ENCODE peak calls at places on chromosomes 2 and 18, in seven cellular contexts. One of them, this sample, is unnamed.
A peak's percentile ranks its signal among the peaks of the same experiment; 100 is the strongest.

GRCh38 chr18:31161757-31162418 is 768 bp downstream of the DSC1 start:
- DNase-seq in mesenchymal stem cell: no peak
- DNase-seq in PC-9: no peak
- DNase-seq in neural progenitor cell: no peak
- DNase-seq in H1: no peak
- DNase-seq in breast epithelium: no peak
- DNase-seq in HCT116: no peak
- DNase-seq in this sample: no peak

GRCh38 chr2:137252934-137253333 is 487.6 kb downstream of the THSD7B start:
- DNase-seq in mesenchymal stem cell: no peak
- DNase-seq in PC-9: no peak
- DNase-seq in neural progenitor cell: no peak
- DNase-seq in H1: no peak
- DNase-seq in breast epithelium: no peak
- DNase-seq in HCT116: no peak
- DNase-seq in this sample: no peak

GRCh38 chr2:27705851-27706622 is 42.3 kb downstream of the SLC4A1AP start:
- DNase-seq in mesenchymal stem cell: peak; percentile 89
- DNase-seq in PC-9: peak; percentile 98
- DNase-seq in neural progenitor cell: no peak
- DNase-seq in H1: no peak
- DNase-seq in breast epithelium: peak; percentile 87
- DNase-seq in HCT116: peak; percentile 80
- DNase-seq in this sample: peak; percentile 82

GRCh38 chr2:91477731-91478672 is 2786.5 kb downstream of the RPIA start:
- DNase-seq in mesenchymal stem cell: peak; percentile 27
- DNase-seq in PC-9: no peak
- DNase-seq in neural progenitor cell: peak; percentile 12
- DNase-seq in H1: peak; percentile 91
- DNase-seq in breast epithelium: no peak
- DNase-seq in HCT116: no peak
- DNase-seq in this sample: peak; percentile 76

GRCh38 chr2:223363085-223363484 is 239.1 kb downstream of the SCG2 start:
- DNase-seq in mesenchymal stem cell: no peak
- DNase-seq in PC-9: no peak
- DNase-seq in neural progenitor cell: no peak
- DNase-seq in H1: no peak
- DNase-seq in breast epithelium: no peak
- DNase-seq in HCT116: no peak
- DNase-seq in this sample: no peak

GRCh38 chr2:189179607-189179979 is at the start of gene COL5A2:
- DNase-seq in mesenchymal stem cell: peak; percentile 94
- DNase-seq in PC-9: no peak
- DNase-seq in neural progenitor cell: peak; percentile 56
- DNase-seq in H1: no peak
- DNase-seq in breast epithelium: peak; percentile 25
- DNase-seq in HCT116: no peak
- DNase-seq in this sample: no peak

GRCh38 chr2:62410015-62410453 is 96.0 kb downstream of the TMEM17 start:
- DNase-seq in mesenchymal stem cell: no peak
- DNase-seq in PC-9: no peak
- DNase-seq in neural progenitor cell: peak; percentile 57
- DNase-seq in H1: no peak
- DNase-seq in breast epithelium: no peak
- DNase-seq in HCT116: no peak
- DNase-seq in this sample: no peak

GRCh38 chr2:149768320-149768799 is 180.8 kb upstream of the MMADHC start:
- DNase-seq in mesenchymal stem cell: peak; percentile 30
- DNase-seq in PC-9: peak; percentile 49
- DNase-seq in neural progenitor cell: no peak
- DNase-seq in H1: no peak
- DNase-seq in breast epithelium: no peak
- DNase-seq in HCT116: no peak
- DNase-seq in this sample: no peak

GRCh38 chr2:65453916-65454315 is 21.5 kb upstream of the SPRED2 start:
- DNase-seq in mesenchymal stem cell: no peak
- DNase-seq in PC-9: peak; percentile 98
- DNase-seq in neural progenitor cell: no peak
- DNase-seq in H1: no peak
- DNase-seq in breast epithelium: peak; percentile 29
- DNase-seq in HCT116: no peak
- DNase-seq in this sample: no peak

GRCh38 chr18:8703781-8704301 is 1.5 kb upstream of the MTCL1 start:
- DNase-seq in mesenchymal stem cell: no peak
- DNase-seq in PC-9: no peak
- DNase-seq in neural progenitor cell: no peak
- DNase-seq in H1: no peak
- DNase-seq in breast epithelium: no peak
- DNase-seq in HCT116: no peak
- DNase-seq in this sample: no peak

GRCh38 chr2:133143649-133144048 is 424.6 kb downstream of the NCKAP5 start:
- DNase-seq in mesenchymal stem cell: no peak
- DNase-seq in PC-9: no peak
- DNase-seq in neural progenitor cell: no peak
- DNase-seq in H1: no peak
- DNase-seq in breast epithelium: no peak
- DNase-seq in HCT116: no peak
- DNase-seq in this sample: no peak

GRCh38 chr2:227817940-227818568 is 4.4 kb downstream of the CCL20 start:
- DNase-seq in mesenchymal stem cell: peak; percentile 100
- DNase-seq in PC-9: peak; percentile 100
- DNase-seq in neural progenitor cell: peak; percentile 10
- DNase-seq in H1: no peak
- DNase-seq in breast epithelium: peak; percentile 84
- DNase-seq in HCT116: peak; percentile 99
- DNase-seq in this sample: peak; percentile 99

GRCh38 chr2:100104718-100105677 is 37.4 kb downstream of the AFF3 start:
- DNase-seq in mesenchymal stem cell: peak; percentile 56
- DNase-seq in PC-9: no peak
- DNase-seq in neural progenitor cell: peak; percentile 85
- DNase-seq in H1: peak; percentile 59
- DNase-seq in breast epithelium: no peak
- DNase-seq in HCT116: no peak
- DNase-seq in this sample: no peak

GRCh38 chr2:36356199-36356989 is 816 bp downstream of the CRIM1 start:
- DNase-seq in mesenchymal stem cell: peak; percentile 67
- DNase-seq in PC-9: peak; percentile 44
- DNase-seq in neural progenitor cell: peak; percentile 75
- DNase-seq in H1: peak; percentile 72
- DNase-seq in breast epithelium: peak; percentile 51
- DNase-seq in HCT116: no peak
- DNase-seq in this sample: peak; percentile 69

GRCh38 chr18:5294113-5294617 is 1.4 kb downstream of the ZBTB14 start:
- DNase-seq in mesenchymal stem cell: no peak
- DNase-seq in PC-9: no peak
- DNase-seq in neural progenitor cell: no peak
- DNase-seq in H1: no peak
- DNase-seq in breast epithelium: peak; percentile 39
- DNase-seq in HCT116: no peak
- DNase-seq in this sample: no peak

GRCh38 chr18:52408800-52409302 is 68.9 kb downstream of the DCC start:
- DNase-seq in mesenchymal stem cell: no peak
- DNase-seq in PC-9: no peak
- DNase-seq in neural progenitor cell: no peak
- DNase-seq in H1: no peak
- DNase-seq in breast epithelium: no peak
- DNase-seq in HCT116: no peak
- DNase-seq in this sample: no peak

GRCh38 chr18:35941299-35941698 is 31.2 kb upstream of the RMP24 start:
- DNase-seq in mesenchymal stem cell: no peak
- DNase-seq in PC-9: no peak
- DNase-seq in neural progenitor cell: no peak
- DNase-seq in H1: no peak
- DNase-seq in breast epithelium: no peak
- DNase-seq in HCT116: no peak
- DNase-seq in this sample: no peak

GRCh38 chr2:105738658-105739051 is 6.1 kb upstream of the NCK2 start:
- DNase-seq in mesenchymal stem cell: no peak
- DNase-seq in PC-9: no peak
- DNase-seq in neural progenitor cell: no peak
- DNase-seq in H1: no peak
- DNase-seq in breast epithelium: no peak
- DNase-seq in HCT116: no peak
- DNase-seq in this sample: no peak

GRCh38 chr18:49050462-49050861 is 99.7 kb upstream of the SMAD7 start:
- DNase-seq in mesenchymal stem cell: no peak
- DNase-seq in PC-9: no peak
- DNase-seq in neural progenitor cell: no peak
- DNase-seq in H1: no peak
- DNase-seq in breast epithelium: no peak
- DNase-seq in HCT116: no peak
- DNase-seq in this sample: no peak
- H3K4me1 ChIP-seq in mesenchymal stem cell: peaks cover 15% of the 10 kb centered on the region
- H3K4me1 ChIP-seq in PC-9: peaks cover 31% of the 10 kb centered on the region
- H3K4me1 ChIP-seq in neural progenitor cell: peaks cover 3% of the 10 kb centered on the region
- H3K4me1 ChIP-seq in H1: peaks cover 15% of the 10 kb centered on the region
- H3K4me1 ChIP-seq in breast epithelium: no peaks in the 10 kb centered on the region
- H3K4me1 ChIP-seq in HCT116: no peaks in the 10 kb centered on the region
- H3K4me1 ChIP-seq in this sample: no peaks in the 10 kb centered on the region

DNA sequence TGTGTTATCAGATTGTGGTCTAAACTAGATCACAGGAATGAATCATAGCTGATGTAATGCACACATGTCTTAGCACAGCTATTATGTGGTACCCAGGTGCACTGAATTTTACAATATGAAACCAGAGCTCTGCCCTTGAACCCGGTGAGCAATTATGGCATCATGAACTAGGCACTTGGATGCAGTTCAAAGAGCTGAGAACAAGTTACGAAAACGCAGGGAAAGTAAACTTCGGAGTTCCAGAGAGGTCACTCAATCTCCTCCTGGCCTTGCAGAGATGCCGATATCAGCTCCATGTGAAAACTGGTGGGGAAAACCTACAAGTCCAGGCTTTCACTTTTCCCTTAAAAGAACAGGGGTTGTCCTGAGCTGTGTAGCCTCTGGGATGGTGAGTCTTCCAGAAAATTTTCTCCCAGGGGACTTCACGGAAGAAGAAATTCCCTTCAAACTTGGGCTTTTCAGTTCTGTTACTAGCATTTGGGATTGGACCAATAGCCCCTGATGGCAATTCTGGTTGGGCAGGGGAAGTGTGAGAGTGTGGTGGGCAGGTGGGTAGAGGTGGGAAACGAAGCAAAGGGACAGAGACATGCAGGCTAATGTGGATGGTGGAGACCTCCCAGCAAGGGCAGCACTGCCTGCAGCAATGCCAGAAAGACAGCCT is 71.1 kb upstream of the SH3BP4 start:
- DNase-seq in mesenchymal stem cell: peak; percentile 82
- DNase-seq in PC-9: peak; percentile 98
- DNase-seq in neural progenitor cell: no peak
- DNase-seq in H1: no peak
- DNase-seq in breast epithelium: no peak
- DNase-seq in HCT116: peak; percentile 59
- DNase-seq in this sample: peak; percentile 71
- H3K4me1 ChIP-seq in mesenchymal stem cell: peaks cover 8% of the 10 kb centered on the region
- H3K4me1 ChIP-seq in PC-9: peaks cover 47% of the 10 kb centered on the region
- H3K4me1 ChIP-seq in neural progenitor cell: peaks cover 18% of the 10 kb centered on the region
- H3K4me1 ChIP-seq in H1: no peaks in the 10 kb centered on the region
- H3K4me1 ChIP-seq in breast epithelium: no peaks in the 10 kb centered on the region
- H3K4me1 ChIP-seq in HCT116: peaks cover 30% of the 10 kb centered on the region
- H3K4me1 ChIP-seq in this sample: peaks cover 27% of the 10 kb centered on the region

GRCh38 chr18:48136544-48137353 is 206.3 kb upstream of the SMAD2 start:
- DNase-seq in mesenchymal stem cell: no peak
- DNase-seq in PC-9: no peak
- DNase-seq in neural progenitor cell: peak; percentile 61
- DNase-seq in H1: peak; percentile 59
- DNase-seq in breast epithelium: peak; percentile 60
- DNase-seq in HCT116: no peak
- DNase-seq in this sample: no peak
- H3K4me1 ChIP-seq in mesenchymal stem cell: peaks cover 20% of the 10 kb centered on the region
- H3K4me1 ChIP-seq in PC-9: peaks cover 61% of the 10 kb centered on the region
- H3K4me1 ChIP-seq in neural progenitor cell: peaks cover 26% of the 10 kb centered on the region
- H3K4me1 ChIP-seq in H1: peaks cover 18% of the 10 kb centered on the region
- H3K4me1 ChIP-seq in breast epithelium: peaks cover 38% of the 10 kb centered on the region
- H3K4me1 ChIP-seq in HCT116: peaks cover 17% of the 10 kb centered on the region
- H3K4me1 ChIP-seq in this sample: peaks cover 2% of the 10 kb centered on the region

GRCh38 chr2:25332571-25332970 is 9.2 kb downstream of the DNMT3A start:
- DNase-seq in mesenchymal stem cell: no peak
- DNase-seq in PC-9: peak; percentile 25
- DNase-seq in neural progenitor cell: no peak
- DNase-seq in H1: no peak
- DNase-seq in breast epithelium: no peak
- DNase-seq in HCT116: no peak
- DNase-seq in this sample: no peak

GRCh38 chr2:25335971-25336370 is 5.8 kb downstream of the DNMT3A start:
- DNase-seq in mesenchymal stem cell: no peak
- DNase-seq in PC-9: no peak
- DNase-seq in neural progenitor cell: no peak
- DNase-seq in H1: peak; percentile 54
- DNase-seq in breast epithelium: no peak
- DNase-seq in HCT116: no peak
- DNase-seq in this sample: no peak

GRCh38 chr2:25335204-25335603 is 6.5 kb downstream of the DNMT3A start:
- DNase-seq in mesenchymal stem cell: no peak
- DNase-seq in PC-9: no peak
- DNase-seq in neural progenitor cell: no peak
- DNase-seq in H1: no peak
- DNase-seq in breast epithelium: no peak
- DNase-seq in HCT116: no peak
- DNase-seq in this sample: no peak

GRCh38 chr2:25333981-25334380 is 7.7 kb downstream of the DNMT3A start:
- DNase-seq in mesenchymal stem cell: no peak
- DNase-seq in PC-9: peak; percentile 28
- DNase-seq in neural progenitor cell: no peak
- DNase-seq in H1: no peak
- DNase-seq in breast epithelium: no peak
- DNase-seq in HCT116: no peak
- DNase-seq in this sample: no peak

DNA sequence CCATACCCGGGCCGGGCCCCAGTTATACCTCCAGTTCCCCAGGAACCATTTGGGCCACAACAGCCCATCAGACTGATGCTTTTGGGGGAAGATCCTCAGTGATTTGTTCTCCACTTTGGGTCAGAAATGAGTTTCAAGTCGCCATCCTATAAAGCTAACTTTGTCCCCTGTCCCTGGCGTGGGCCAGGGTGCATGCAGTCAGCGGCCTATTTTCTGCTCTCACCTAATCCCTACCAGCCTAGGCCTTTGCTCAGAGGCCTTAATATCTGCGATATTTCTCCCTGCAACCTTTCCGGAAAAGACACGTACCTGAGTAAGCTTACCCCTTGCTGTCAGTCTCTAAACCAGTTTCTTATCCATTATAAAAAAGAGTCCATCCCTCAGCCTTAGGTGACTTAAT is 7.2 kb downstream of the DNMT3A start:
- DNase-seq in mesenchymal stem cell: no peak
- DNase-seq in PC-9: no peak
- DNase-seq in neural progenitor cell: no peak
- DNase-seq in H1: no peak
- DNase-seq in breast epithelium: no peak
- DNase-seq in HCT116: no peak
- DNase-seq in this sample: no peak
- H3K4me1 ChIP-seq in mesenchymal stem cell: peaks cover 24% of the 10 kb centered on the region
- H3K4me1 ChIP-seq in PC-9: no peaks in the 10 kb centered on the region
- H3K4me1 ChIP-seq in neural progenitor cell: peaks cover 12% of the 10 kb centered on the region
- H3K4me1 ChIP-seq in H1: peaks cover 18% of the 10 kb centered on the region
- H3K4me1 ChIP-seq in breast epithelium: peaks cover 7% of the 10 kb centered on the region
- H3K4me1 ChIP-seq in HCT116: no peaks in the 10 kb centered on the region
- H3K4me1 ChIP-seq in this sample: no peaks in the 10 kb centered on the region